ENCODE peak calls at places on chromosomes 3 and 15, in seven cellular contexts. One of them, this sample, is unnamed.
A peak's percentile ranks its signal among the peaks of the same experiment; 100 is the strongest.

GRCh38 chr3:73060302-73060723 is 1.1 kb upstream of the EBLN2 start:
- DNase-seq in endodermal cell: no peak
- DNase-seq in GM12865: no peak
- DNase-seq in left ventricle myocardium inferior: no peak
- DNase-seq in A549: no peak
- DNase-seq in AG09309: peak; percentile 72
- DNase-seq in lower leg skin: no peak
- DNase-seq in this sample: no peak

GRCh38 chr3:29438580-29438979 is 157.7 kb downstream of the RBMS3 start:
- DNase-seq in A549: no peak
- DNase-seq in endodermal cell: no peak
- DNase-seq in lower leg skin: no peak
- DNase-seq in AG09309: no peak
- DNase-seq in left ventricle myocardium inferior: no peak
- DNase-seq in GM12865: no peak
- DNase-seq in this sample: no peak

GRCh38 chr15:62519900-62520299 is 354.8 kb upstream of the C2CD4B start:
- DNase-seq in lower leg skin: no peak
- DNase-seq in left ventricle myocardium inferior: no peak
- DNase-seq in GM12865: no peak
- DNase-seq in AG09309: no peak
- DNase-seq in A549: no peak
- DNase-seq in endodermal cell: no peak
- DNase-seq in this sample: no peak

GRCh38 chr3:128619146-128619890 is 31.3 kb downstream of the RPN1 start:
- DNase-seq in left ventricle myocardium inferior: no peak
- DNase-seq in lower leg skin: no peak
- DNase-seq in AG09309: peak; percentile 52
- DNase-seq in GM12865: no peak
- DNase-seq in A549: peak; percentile 45
- DNase-seq in endodermal cell: no peak
- DNase-seq in this sample: no peak

GRCh38 chr3:42713747-42714146 is 11.1 kb upstream of the HHATL start:
- DNase-seq in lower leg skin: no peak
- DNase-seq in left ventricle myocardium inferior: no peak
- DNase-seq in A549: no peak
- DNase-seq in GM12865: no peak
- DNase-seq in AG09309: no peak
- DNase-seq in endodermal cell: no peak
- DNase-seq in this sample: no peak

GRCh38 chr15:67108122-67108871 is 42.9 kb downstream of the SMAD3 start:
- DNase-seq in GM12865: no peak
- DNase-seq in lower leg skin: no peak
- DNase-seq in endodermal cell: no peak
- DNase-seq in AG09309: no peak
- DNase-seq in left ventricle myocardium inferior: no peak
- DNase-seq in A549: peak; percentile 57
- DNase-seq in this sample: no peak

GRCh38 chr15:68612979-68613740 is 34.4 kb downstream of the CORO2B start:
- DNase-seq in endodermal cell: no peak
- DNase-seq in lower leg skin: no peak
- DNase-seq in AG09309: no peak
- DNase-seq in left ventricle myocardium inferior: no peak
- DNase-seq in GM12865: no peak
- DNase-seq in A549: peak; percentile 35
- DNase-seq in this sample: no peak

GRCh38 chr3:32508731-32509130 is 6.1 kb upstream of the CMTM6 start:
- DNase-seq in lower leg skin: no peak
- DNase-seq in AG09309: no peak
- DNase-seq in A549: no peak
- DNase-seq in left ventricle myocardium inferior: no peak
- DNase-seq in endodermal cell: no peak
- DNase-seq in GM12865: no peak
- DNase-seq in this sample: no peak

GRCh38 chr3:78993375-78993774 is 774.4 kb downstream of the ROBO1 start:
- DNase-seq in A549: no peak
- DNase-seq in endodermal cell: no peak
- DNase-seq in GM12865: peak; percentile 56
- DNase-seq in AG09309: no peak
- DNase-seq in left ventricle myocardium inferior: no peak
- DNase-seq in lower leg skin: no peak
- DNase-seq in this sample: no peak

GRCh38 chr3:189192725-189193124 is 21.0 kb downstream of the TPRG1 start:
- DNase-seq in endodermal cell: no peak
- DNase-seq in A549: no peak
- DNase-seq in lower leg skin: no peak
- DNase-seq in left ventricle myocardium inferior: no peak
- DNase-seq in GM12865: no peak
- DNase-seq in AG09309: no peak
- DNase-seq in this sample: no peak
- H3K4me3 ChIP-seq in endodermal cell: no peak overlapping the region
- H3K4me3 ChIP-seq in A549: no peak overlapping the region
- H3K4me3 ChIP-seq in lower leg skin: no peak overlapping the region
- H3K4me3 ChIP-seq in left ventricle myocardium inferior: no peak overlapping the region
- H3K4me3 ChIP-seq in GM12865: no peak overlapping the region
- H3K4me3 ChIP-seq in AG09309: no peak overlapping the region
- H3K4me3 ChIP-seq in this sample: no peak overlapping the region

GRCh38 chr15:39924437-39924836 is 4.4 kb upstream of the GPR176 start:
- DNase-seq in GM12865: no peak
- DNase-seq in AG09309: no peak
- DNase-seq in lower leg skin: no peak
- DNase-seq in left ventricle myocardium inferior: no peak
- DNase-seq in A549: no peak
- DNase-seq in endodermal cell: no peak
- DNase-seq in this sample: no peak

GRCh38 chr15:39922450-39923092 is 2.5 kb upstream of the GPR176 start:
- DNase-seq in A549: no peak
- DNase-seq in left ventricle myocardium inferior: no peak
- DNase-seq in lower leg skin: no peak
- DNase-seq in GM12865: no peak
- DNase-seq in endodermal cell: no peak
- DNase-seq in AG09309: no peak
- DNase-seq in this sample: no peak

GRCh38 chr15:39926526-39926925 is 6.5 kb upstream of the GPR176 start:
- DNase-seq in GM12865: no peak
- DNase-seq in AG09309: no peak
- DNase-seq in lower leg skin: no peak
- DNase-seq in endodermal cell: no peak
- DNase-seq in A549: no peak
- DNase-seq in left ventricle myocardium inferior: no peak
- DNase-seq in this sample: no peak

GRCh38 chr15:39921274-39921638 is 1.2 kb upstream of the GPR176 start:
- DNase-seq in endodermal cell: no peak
- DNase-seq in GM12865: no peak
- DNase-seq in left ventricle myocardium inferior: no peak
- DNase-seq in A549: no peak
- DNase-seq in AG09309: no peak
- DNase-seq in lower leg skin: no peak
- DNase-seq in this sample: no peak

GRCh38 chr15:39925112-39925830 is 5.2 kb upstream of the GPR176 start:
- DNase-seq in lower leg skin: no peak
- DNase-seq in endodermal cell: no peak
- DNase-seq in AG09309: no peak
- DNase-seq in A549: no peak
- DNase-seq in left ventricle myocardium inferior: no peak
- DNase-seq in GM12865: no peak
- DNase-seq in this sample: no peak
- TF ChIP-seq CTCF in lower leg skin: no peak
- TF ChIP-seq CTCF in endodermal cell: peak; percentile 52
- TF ChIP-seq CTCF in AG09309: no peak
- TF ChIP-seq CTCF in A549: no peak
- TF ChIP-seq CTCF in left ventricle myocardium inferior: no peak
- TF ChIP-seq CTCF in GM12865: no peak
- TF ChIP-seq CTCF in this sample: no peak

GRCh38 chr15:65366122-65366892 is 11.5 kb downstream of the IGDCC3 start:
- DNase-seq in endodermal cell: peak; percentile 65
- DNase-seq in left ventricle myocardium inferior: no peak
- DNase-seq in A549: no peak
- DNase-seq in GM12865: no peak
- DNase-seq in AG09309: no peak
- DNase-seq in lower leg skin: no peak
- DNase-seq in this sample: no peak
- H3K4me3 ChIP-seq in endodermal cell: no peak overlapping the region
- H3K4me3 ChIP-seq in left ventricle myocardium inferior: no peak overlapping the region
- H3K4me3 ChIP-seq in A549: no peak overlapping the region
- H3K4me3 ChIP-seq in GM12865: no peak overlapping the region
- H3K4me3 ChIP-seq in AG09309: no peak overlapping the region
- H3K4me3 ChIP-seq in lower leg skin: no peak overlapping the region
- H3K4me3 ChIP-seq in this sample: no peak overlapping the region

DNA sequence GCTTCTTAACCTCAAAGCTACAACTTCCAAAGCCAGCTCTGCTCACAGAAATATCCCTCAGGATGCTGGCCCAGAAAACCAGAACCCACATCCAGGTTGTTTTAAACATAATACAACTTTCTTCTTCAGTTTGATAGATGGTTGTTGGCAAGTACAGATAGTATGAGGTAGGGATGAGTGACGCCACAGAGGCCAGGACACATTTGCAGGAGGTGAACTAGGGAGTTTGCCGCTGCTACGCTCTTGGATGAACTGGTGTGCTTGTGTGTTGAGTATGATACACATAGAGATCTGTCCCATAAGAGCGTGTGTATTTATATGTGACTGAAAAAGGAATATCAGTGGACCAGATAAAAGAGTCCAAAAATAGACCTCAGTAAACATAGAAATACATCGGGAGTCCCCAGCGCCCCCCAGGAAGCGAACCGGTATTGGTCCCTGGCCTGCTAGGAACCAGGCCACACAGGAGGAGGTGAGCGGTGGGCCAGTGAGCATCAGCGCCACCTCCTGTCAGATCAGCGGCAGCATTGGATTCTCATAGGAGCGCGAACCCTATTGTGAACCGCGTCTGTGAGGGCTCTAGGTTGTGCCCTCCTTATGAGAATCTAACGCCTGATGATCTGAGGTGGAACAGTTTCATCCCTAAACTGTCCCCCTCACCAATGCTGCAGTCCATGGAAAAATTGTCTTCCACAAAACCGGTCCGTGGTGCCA is 98.0 kb downstream of the LRRK1 start:
- DNase-seq in GM12865: no peak
- DNase-seq in lower leg skin: peak; percentile 5
- DNase-seq in endodermal cell: peak; percentile 74
- DNase-seq in A549: peak; percentile 55
- DNase-seq in AG09309: no peak
- DNase-seq in left ventricle myocardium inferior: no peak
- DNase-seq in this sample: no peak
- TF ChIP-seq CTCF in GM12865: no peak
- TF ChIP-seq CTCF in lower leg skin: no peak
- TF ChIP-seq CTCF in endodermal cell: peak; percentile 66
- TF ChIP-seq CTCF in A549: peak; percentile 42
- TF ChIP-seq CTCF in AG09309: peak; percentile 19
- TF ChIP-seq CTCF in left ventricle myocardium inferior: no peak
- TF ChIP-seq CTCF in this sample: peak; percentile 17

This sample was measured in LNCaP clone FGC.